ENCODE peak calls at places on chromosomes 3 and 15, in four cellular contexts. F is fibroblast of the aortic adventitia, Y is astrocyte of the spinal cord, D is LoVo. S is an unnamed sample.

GRCh38 chr15:90520365-90520764 is 9.4 kb upstream of the CRTC3 start:
- DNase-seq in Y (no peak), D (no peak), F (no peak), S (no peak)

GRCh38 chr3:82741346-82741745 is 979.9 kb upstream of the GBE1 start:
- DNase-seq in Y (no peak), F (no peak), D (no peak), S (no peak)

GRCh38 chr3:125313060-125313635 is 62.0 kb downstream of the ZNF148 start:
- DNase-seq in F (peak), D (no peak), Y (peak), S (no peak)

GRCh38 chr15:70269991-70270751 is 172.5 kb upstream of the TLE3 start:
- DNase-seq in Y (peak), F (no peak), D (no peak), S (peak)

GRCh38 chr15:66684136-66684681 is 17.8 kb upstream of the SMAD6 start:
- DNase-seq in Y (no peak), D (no peak), F (no peak), S (no peak)

GRCh38 chr3:126685041-126685440 is 19.0 kb upstream of the CHCHD6 start:
- DNase-seq in D (no peak), F (peak), Y (peak), S (no peak)

GRCh38 chr3:127215714-127216414 is 22.9 kb downstream of the PRR23E start:
- DNase-seq in F (no peak), D (no peak), Y (no peak), S (peak)

GRCh38 chr3:58084166-58084565 is 75.9 kb downstream of the FLNB start:
- DNase-seq in Y (no peak), F (no peak), D (no peak), S (no peak)

GRCh38 chr3:169390741-169391300 is 272.7 kb downstream of the MECOM start:
- DNase-seq in F (peak), D (no peak), Y (no peak), S (no peak)

GRCh38 chr15:57401546-57401945 is 25.2 kb downstream of the CGNL1 start:
- DNase-seq in F (peak), D (no peak), Y (peak), S (no peak)

GRCh38 chr15:37773111-37773860 is 161.2 kb upstream of the TMCO5A start:
- DNase-seq in F (peak), D (no peak), Y (peak), S (no peak)

GRCh38 chr3:197406266-197406665 is 107.9 kb upstream of the DLG1 start:
- DNase-seq in F (no peak), D (no peak), Y (peak), S (no peak)

GRCh38 chr3:187932530-187932929 is 187.3 kb upstream of the BCL6 start:
- DNase-seq in Y (no peak), D (no peak), F (no peak), S (no peak)

GRCh38 chr15:64430000-64430735 is 30.2 kb upstream of the ZNF609 start:
- DNase-seq in D (no peak), F (peak), Y (peak), S (peak)

GRCh38 chr3:190504354-190505125 is 9.3 kb upstream of the IL1RAP start:
- DNase-seq in Y (no peak), D (no peak), F (peak), S (no peak)

GRCh38 chr3:194481103-194481502 is 5.7 kb downstream of the ATP13A3 start:
- DNase-seq in D (no peak), F (peak), Y (peak), S (no peak)

GRCh38 chr15:99105516-99106341 is 849 bp downstream of the SYNM start:
- DNase-seq in F (peak), Y (peak), D (no peak), S (no peak)

GRCh38 chr3:12465826-12466225 is 18.5 kb upstream of the TSEN2 start:
- DNase-seq in F (no peak), D (no peak), Y (no peak), S (no peak)

GRCh38 chr15:101675796-101676582 is 23.8 kb upstream of the TM2D3 start:
- DNase-seq in Y (peak), F (peak), D (no peak), S (no peak)

GRCh38 chr3:64761729-64762432 is 74.1 kb upstream of the ADAMTS9 start:
- DNase-seq in D (no peak), Y (no peak), F (no peak), S (no peak)

GRCh38 chr15:98684995-98685525 is 36.7 kb downstream of the IGF1R start:
- DNase-seq in D (no peak), F (no peak), Y (no peak), S (no peak)

GRCh38 chr15:64623347-64624024 is 151.9 kb downstream of the RBPMS2 start:
- DNase-seq in D (no peak), Y (no peak), F (peak), S (peak)

GRCh38 chr3:149480326-149481017 is 6.0 kb downstream of the TM4SF4 start:
- DNase-seq in F (peak), Y (peak), D (peak), S (peak)

GRCh38 chr15:38187646-38188313 is 64.9 kb upstream of the SPRED1 start:
- DNase-seq in F (no peak), D (no peak), Y (no peak), S (no peak)

GRCh38 chr3:110965976-110966375 is 105.6 kb upstream of the NECTIN3 start:
- DNase-seq in D (no peak), Y (no peak), F (no peak), S (no peak)

GRCh38 chr3:40580494-40581091 is 55.8 kb downstream of the ZNF621 start:
- DNase-seq in Y (peak), F (peak), D (peak), S (peak)

GRCh38 chr3:182323126-182323727 is 470.1 kb upstream of the ATP11B start:
- DNase-seq in F (no peak), D (no peak), Y (no peak), S (no peak)

S was measured in natural killer cell treated with Interleukin-12 subunit alpha and Interleukin-12 subunit beta and Interleukin-15 and Interleukin-18, amount 100 ng/mL, for 72 hours.